ENCODE peak calls at places on chromosomes 4 and X, in nine cellular contexts. N, B, C, R, X, P, Z, Q and E are unnamed samples.

GRCh38 chrX:21838937-21839333 is 482 bp upstream of the MBTPS2 start:
- DNase-seq in X (no peak), N (peak; percentile 55), Z (peak; percentile 25), R (no peak), B (no peak), Q (no peak), C (no peak), P (peak; percentile 28), E (no peak)

GRCh38 chrX:6226053-6226645 is 2.5 kb downstream of the NLGN4X start:
- DNase-seq in N (no peak), P (peak; percentile 34), Z (peak; percentile 6), X (no peak), Q (no peak), R (peak; percentile 7), C (no peak), B (no peak), E (no peak)

GRCh38 chr4:41133619-41134018 is 80.7 kb downstream of the APBB2 start:
- DNase-seq in P (no peak), Z (peak; percentile 54), R (peak; percentile 24), C (no peak), N (no peak), X (no peak), B (no peak), Q (no peak), E (no peak)

GRCh38 chr4:56908206-56909082 is 744 bp downstream of the REST start:
- DNase-seq in P (peak; percentile 30), C (peak; percentile 70), R (peak; percentile 44), X (peak; percentile 63), N (peak; percentile 92), B (peak; percentile 83), Z (peak; percentile 74), Q (peak; percentile 73), E (peak; percentile 67)

GRCh38 chr4:126691797-126692196 is 941.0 kb upstream of the INTU start:
- DNase-seq in R (no peak), B (no peak), Z (no peak), N (no peak), X (no peak), Q (no peak), C (no peak), P (no peak), E (no peak)

GRCh38 chr4:88674565-88674964 is 23.1 kb downstream of the NAP1L5 start:
- DNase-seq in Z (peak; percentile 69), P (no peak), Q (no peak), R (no peak), N (peak; percentile 51), B (no peak), C (no peak), X (no peak), E (no peak)

GRCh38 chrX:53440631-53441517 is 6.7 kb upstream of the HSD17B10 start:
- DNase-seq in P (peak; percentile 54), N (peak; percentile 82), C (peak; percentile 53), R (no peak), Z (peak; percentile 58), X (no peak), Q (no peak), B (peak; percentile 86), E (peak; percentile 63)

GRCh38 chr4:98482503-98482846 is 175.9 kb downstream of the TSPAN5 start:
- DNase-seq in X (no peak), N (no peak), Q (no peak), B (no peak), C (no peak), R (no peak), P (no peak), Z (no peak), E (no peak)

GRCh38 chr4:141473952-141474351 is 162.4 kb upstream of the IL15 start:
- DNase-seq in X (no peak), B (no peak), Z (peak; percentile 72), R (no peak), Q (no peak), C (no peak), N (peak; percentile 73), P (no peak), E (no peak)

GRCh38 chr4:26144526-26145167 is 176.2 kb upstream of the RBPJ start:
- DNase-seq in X (no peak), Q (no peak), B (no peak), Z (peak; percentile 63), N (peak; percentile 51), P (no peak), R (no peak), C (no peak), E (no peak)

GRCh38 chr4:114115526-114115925 is 136.1 kb upstream of the ARSJ start:
- DNase-seq in X (no peak), B (no peak), C (no peak), Q (no peak), P (no peak), Z (no peak), R (no peak), N (no peak), E (no peak)

GRCh38 chrX:40095588-40096394 is 2.0 kb downstream of the BCOR start:
- DNase-seq in N (peak; percentile 51), C (no peak), Z (no peak), Q (no peak), X (no peak), R (no peak), P (no peak), B (no peak), E (no peak)

GRCh38 chrX:37405954-37406353 is 56.8 kb downstream of the PRRG1 start:
- DNase-seq in N (peak; percentile 19), B (no peak), R (no peak), X (no peak), Z (peak; percentile 90), Q (no peak), C (no peak), P (no peak), E (no peak)

GRCh38 chr4:156784970-156785369 is 186.6 kb downstream of the PDGFC start:
- DNase-seq in C (no peak), P (no peak), N (no peak), Z (no peak), R (no peak), B (no peak), X (no peak), Q (no peak), E (no peak)

GRCh38 chrX:48575642-48576041 is 1.4 kb downstream of the RBM3 start:
- DNase-seq in N (no peak), C (no peak), Q (no peak), X (no peak), P (no peak), B (no peak), R (no peak), Z (no peak), E (no peak)

GRCh38 chr4:79498282-79498681 is 90.3 kb upstream of the GK2 start:
- DNase-seq in R (no peak), X (no peak), C (no peak), N (no peak), Q (no peak), P (no peak), B (no peak), Z (no peak), E (no peak)

GRCh38 chrX:78555401-78555980 is 103.6 kb downstream of the RTL3 start:
- DNase-seq in P (peak; percentile 86), Q (peak; percentile 34), Z (no peak), N (peak; percentile 21), B (no peak), R (no peak), X (no peak), C (no peak), E (no peak)

GRCh38 chr4:5462254-5462835 is 246.0 kb downstream of the EVC2 start:
- DNase-seq in Z (no peak), P (no peak), B (peak; percentile 27), N (no peak), R (no peak), Q (no peak), C (no peak), X (no peak), E (no peak)

GRCh38 chr4:82865592-82865991 is 25.4 kb downstream of the SEC31A start:
- DNase-seq in X (no peak), C (no peak), Q (peak; percentile 39), R (no peak), Z (peak; percentile 89), P (peak; percentile 30), N (peak; percentile 96), B (no peak), E (no peak)

GRCh38 chrX:134172588-134173259 is 64.3 kb upstream of the CCDC160 start:
- DNase-seq in X (no peak), N (peak; percentile 17), R (no peak), P (peak; percentile 17), Z (no peak), C (peak; percentile 27), Q (peak; percentile 19), B (peak; percentile 54), E (no peak)

DNA sequence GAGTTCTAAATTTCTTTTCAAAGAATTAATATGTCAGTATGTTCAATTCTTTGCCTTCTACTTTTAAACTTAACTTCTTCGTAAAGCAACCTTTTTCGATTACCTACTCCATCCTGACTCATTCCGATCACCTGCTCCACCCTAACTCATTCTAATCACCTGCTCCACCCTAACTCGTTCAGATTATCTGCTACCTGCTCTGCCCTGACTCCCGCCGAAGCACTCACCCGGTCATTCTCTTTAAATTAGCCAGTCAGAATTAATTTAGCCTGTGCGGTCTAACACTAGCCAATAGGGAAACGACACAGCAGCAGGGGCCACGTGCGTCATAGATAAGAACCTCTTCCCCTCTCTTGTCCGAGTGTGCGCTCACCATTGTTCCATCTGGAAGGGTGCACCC is 60.1 kb upstream of the SH3RF1 start:
- DNase-seq in Q (no peak), P (no peak), R (no peak), Z (no peak), C (no peak), B (no peak), N (no peak), X (no peak), E (no peak)
- H3K9me3 ChIP-seq in Q (no peaks in the 10 kb centered on the region), P (peaks cover 6% of the 10 kb centered on the region), R (no peaks in the 10 kb centered on the region), Z (no peaks in the 10 kb centered on the region), C (no peaks in the 10 kb centered on the region), B (no peaks in the 10 kb centered on the region), N (no peaks in the 10 kb centered on the region), X (no peaks in the 10 kb centered on the region), E (no peaks in the 10 kb centered on the region)

GRCh38 chrX:65136424-65136823 is 160.2 kb upstream of the ZC4H2 start:
- DNase-seq in X (no peak), B (no peak), Q (no peak), C (no peak), Z (no peak), P (no peak), R (no peak), N (peak; percentile 6), E (no peak)
- H3K9me3 ChIP-seq in X (no peaks in the 10 kb centered on the region), B (peaks cover 1% of the 10 kb centered on the region), Q (no peaks in the 10 kb centered on the region), C (no peaks in the 10 kb centered on the region), Z (no peaks in the 10 kb centered on the region), P (peaks cover 8% of the 10 kb centered on the region), R (no peaks in the 10 kb centered on the region), N (no peaks in the 10 kb centered on the region), E (no peaks in the 10 kb centered on the region)

DNA sequence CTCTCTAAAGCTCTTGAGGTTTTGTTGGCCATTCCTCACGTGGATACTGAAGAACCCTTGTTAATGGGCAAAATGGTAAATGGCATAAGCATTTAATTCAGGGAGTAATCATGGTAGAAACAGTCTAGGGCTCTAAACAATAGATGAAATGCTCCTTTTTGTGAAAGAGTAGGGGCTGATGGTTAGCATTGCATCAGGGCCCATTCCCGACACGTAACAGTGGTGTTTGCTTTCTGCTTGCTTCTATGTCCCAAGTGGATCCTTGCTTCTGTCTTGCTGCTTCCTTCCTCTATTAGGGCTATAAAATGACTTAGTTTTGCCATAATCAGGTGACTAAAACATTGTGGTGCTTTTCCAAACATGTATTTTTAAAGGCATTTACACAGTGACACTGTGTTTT is 230.9 kb upstream of the AFF2 start:
- DNase-seq in N (no peak), R (no peak), Q (no peak), C (no peak), X (no peak), P (no peak), Z (no peak), B (no peak), E (no peak)
- H3K9me3 ChIP-seq in N (no peaks in the 10 kb centered on the region), R (no peaks in the 10 kb centered on the region), Q (no peaks in the 10 kb centered on the region), C (no peaks in the 10 kb centered on the region), X (no peaks in the 10 kb centered on the region), P (peaks cover 23% of the 10 kb centered on the region), Z (no peaks in the 10 kb centered on the region), B (no peaks in the 10 kb centered on the region), E (no peaks in the 10 kb centered on the region)

GRCh38 chr4:71862315-71862714 is 78.4 kb upstream of the GC start:
- DNase-seq in Z (no peak), X (no peak), Q (no peak), C (no peak), P (no peak), R (no peak), N (no peak), B (no peak), E (no peak)
- H3K9me3 ChIP-seq in Z (no peaks in the 10 kb centered on the region), X (no peaks in the 10 kb centered on the region), Q (no peaks in the 10 kb centered on the region), C (peaks cover 33% of the 10 kb centered on the region), P (peaks cover 6% of the 10 kb centered on the region), R (peaks cover 6% of the 10 kb centered on the region), N (no peaks in the 10 kb centered on the region), B (peaks cover 5% of the 10 kb centered on the region), E (peaks cover 9% of the 10 kb centered on the region)